ENCODE peak calls at places on chromosome 22, in ten cellular contexts. One of them, this sample, is unnamed. For H3K36me3, the result is how much of the 10 kb centered on the place peaks cover.

GRCh38 chr22:37300551-37301017 is 18.3 kb downstream of the CYTH4 start:
- DNase-seq in mesendoderm: no peak
- DNase-seq in esophagus squamous epithelium: no peak
- DNase-seq in OCI-LY7: no peak
- DNase-seq in breast epithelium: no peak
- DNase-seq in neuronal stem cell: no peak
- DNase-seq in heart right ventricle: no peak
- DNase-seq in BJ: no peak
- DNase-seq in esophagus muscularis mucosa: no peak
- DNase-seq in fibroblast of lung: no peak
- DNase-seq in this sample: no peak

GRCh38 chr22:32473388-32473952 is 1.1 kb upstream of the FBXO7 start:
- DNase-seq in mesendoderm: peak
- DNase-seq in esophagus squamous epithelium: no peak
- DNase-seq in OCI-LY7: peak
- DNase-seq in breast epithelium: no peak
- DNase-seq in neuronal stem cell: peak
- DNase-seq in heart right ventricle: no peak
- DNase-seq in BJ: no peak
- DNase-seq in esophagus muscularis mucosa: peak
- DNase-seq in fibroblast of lung: peak
- DNase-seq in this sample: peak

GRCh38 chr22:43993072-43993760 is 30.9 kb upstream of the PARVB start:
- DNase-seq in mesendoderm: peak
- DNase-seq in esophagus squamous epithelium: no peak
- DNase-seq in OCI-LY7: peak
- DNase-seq in breast epithelium: no peak
- DNase-seq in neuronal stem cell: peak
- DNase-seq in heart right ventricle: peak
- DNase-seq in BJ: no peak
- DNase-seq in esophagus muscularis mucosa: no peak
- DNase-seq in fibroblast of lung: peak
- DNase-seq in this sample: peak

GRCh38 chr22:23070418-23071162 is at the start of gene GNAZ:
- DNase-seq in mesendoderm: peak
- DNase-seq in esophagus squamous epithelium: no peak
- DNase-seq in OCI-LY7: peak
- DNase-seq in breast epithelium: peak
- DNase-seq in neuronal stem cell: peak
- DNase-seq in heart right ventricle: peak
- DNase-seq in BJ: no peak
- DNase-seq in esophagus muscularis mucosa: no peak
- DNase-seq in fibroblast of lung: no peak
- DNase-seq in this sample: no peak

GRCh38 chr22:46801826-46802607 is 39.6 kb downstream of the TBC1D22A start:
- DNase-seq in mesendoderm: no peak
- DNase-seq in esophagus squamous epithelium: no peak
- DNase-seq in OCI-LY7: no peak
- DNase-seq in breast epithelium: no peak
- DNase-seq in neuronal stem cell: no peak
- DNase-seq in heart right ventricle: no peak
- DNase-seq in BJ: no peak
- DNase-seq in esophagus muscularis mucosa: no peak
- DNase-seq in fibroblast of lung: no peak
- DNase-seq in this sample: no peak

GRCh38 chr22:48445113-48445827 is 1382.4 kb downstream of the BRD1 start:
- DNase-seq in mesendoderm: no peak
- DNase-seq in esophagus squamous epithelium: no peak
- DNase-seq in OCI-LY7: peak
- DNase-seq in breast epithelium: no peak
- DNase-seq in neuronal stem cell: no peak
- DNase-seq in heart right ventricle: no peak
- DNase-seq in BJ: no peak
- DNase-seq in esophagus muscularis mucosa: no peak
- DNase-seq in fibroblast of lung: no peak
- DNase-seq in this sample: no peak

GRCh38 chr22:44063462-44064371 is 39.6 kb downstream of the PARVB start:
- DNase-seq in mesendoderm: no peak
- DNase-seq in esophagus squamous epithelium: no peak
- DNase-seq in OCI-LY7: peak
- DNase-seq in breast epithelium: no peak
- DNase-seq in neuronal stem cell: no peak
- DNase-seq in heart right ventricle: no peak
- DNase-seq in BJ: no peak
- DNase-seq in esophagus muscularis mucosa: no peak
- DNase-seq in fibroblast of lung: no peak
- DNase-seq in this sample: no peak

GRCh38 chr22:47125603-47126002 is 363.2 kb downstream of the TBC1D22A start:
- DNase-seq in mesendoderm: peak
- DNase-seq in esophagus squamous epithelium: no peak
- DNase-seq in OCI-LY7: peak
- DNase-seq in breast epithelium: no peak
- DNase-seq in neuronal stem cell: no peak
- DNase-seq in heart right ventricle: no peak
- DNase-seq in BJ: no peak
- DNase-seq in esophagus muscularis mucosa: no peak
- DNase-seq in fibroblast of lung: peak
- DNase-seq in this sample: no peak

GRCh38 chr22:36807627-36808026 is 9.2 kb downstream of the PVALB start:
- DNase-seq in mesendoderm: peak
- DNase-seq in esophagus squamous epithelium: no peak
- DNase-seq in OCI-LY7: no peak
- DNase-seq in breast epithelium: no peak
- DNase-seq in neuronal stem cell: no peak
- DNase-seq in heart right ventricle: no peak
- DNase-seq in BJ: no peak
- DNase-seq in esophagus muscularis mucosa: no peak
- DNase-seq in fibroblast of lung: no peak
- DNase-seq in this sample: no peak

GRCh38 chr22:44448271-44448780 is 49.7 kb downstream of the RTL6 start:
- DNase-seq in mesendoderm: no peak
- DNase-seq in esophagus squamous epithelium: no peak
- DNase-seq in OCI-LY7: no peak
- DNase-seq in breast epithelium: no peak
- DNase-seq in neuronal stem cell: no peak
- DNase-seq in heart right ventricle: peak
- DNase-seq in BJ: peak
- DNase-seq in esophagus muscularis mucosa: no peak
- DNase-seq in fibroblast of lung: peak
- DNase-seq in this sample: no peak

GRCh38 chr22:32542332-32543019 is 67.9 kb downstream of the FBXO7 start:
- DNase-seq in mesendoderm: no peak
- DNase-seq in esophagus squamous epithelium: no peak
- DNase-seq in OCI-LY7: no peak
- DNase-seq in breast epithelium: no peak
- DNase-seq in neuronal stem cell: no peak
- DNase-seq in heart right ventricle: peak
- DNase-seq in BJ: no peak
- DNase-seq in esophagus muscularis mucosa: no peak
- DNase-seq in fibroblast of lung: no peak
- DNase-seq in this sample: no peak

GRCh38 chr22:17140826-17141771 is 18.0 kb downstream of the HDHD5 start:
- DNase-seq in mesendoderm: no peak
- DNase-seq in esophagus squamous epithelium: no peak
- DNase-seq in OCI-LY7: no peak
- DNase-seq in breast epithelium: no peak
- DNase-seq in neuronal stem cell: no peak
- DNase-seq in heart right ventricle: no peak
- DNase-seq in BJ: no peak
- DNase-seq in esophagus muscularis mucosa: no peak
- DNase-seq in fibroblast of lung: no peak
- DNase-seq in this sample: no peak
- H3K36me3 ChIP-seq in mesendoderm: under half
- H3K36me3 ChIP-seq in esophagus squamous epithelium: under half
- H3K36me3 ChIP-seq in OCI-LY7: half or more
- H3K36me3 ChIP-seq in breast epithelium: under half
- H3K36me3 ChIP-seq in neuronal stem cell: under half
- H3K36me3 ChIP-seq in heart right ventricle: under half
- H3K36me3 ChIP-seq in BJ: under half
- H3K36me3 ChIP-seq in esophagus muscularis mucosa: half or more
- H3K36me3 ChIP-seq in fibroblast of lung: under half
- H3K36me3 ChIP-seq in this sample: under half

GRCh38 chr22:28379075-28379806 is 300.4 kb downstream of the TTC28 start:
- DNase-seq in mesendoderm: no peak
- DNase-seq in esophagus squamous epithelium: no peak
- DNase-seq in OCI-LY7: no peak
- DNase-seq in breast epithelium: no peak
- DNase-seq in neuronal stem cell: no peak
- DNase-seq in heart right ventricle: no peak
- DNase-seq in BJ: no peak
- DNase-seq in esophagus muscularis mucosa: no peak
- DNase-seq in fibroblast of lung: peak
- DNase-seq in this sample: no peak
- H3K4me3 ChIP-seq in mesendoderm: no peak
- H3K4me3 ChIP-seq in esophagus squamous epithelium: no peak
- H3K4me3 ChIP-seq in OCI-LY7: no peak
- H3K4me3 ChIP-seq in breast epithelium: no peak
- H3K4me3 ChIP-seq in neuronal stem cell: no peak
- H3K4me3 ChIP-seq in heart right ventricle: no peak
- H3K4me3 ChIP-seq in BJ: no peak
- H3K4me3 ChIP-seq in esophagus muscularis mucosa: no peak
- H3K4me3 ChIP-seq in fibroblast of lung: no peak
- H3K4me3 ChIP-seq in this sample: no peak

GRCh38 chr22:45548991-45549736 is 46.5 kb downstream of the FBLN1 start:
- DNase-seq in mesendoderm: peak
- DNase-seq in esophagus squamous epithelium: no peak
- DNase-seq in OCI-LY7: no peak
- DNase-seq in breast epithelium: no peak
- DNase-seq in neuronal stem cell: no peak
- DNase-seq in heart right ventricle: no peak
- DNase-seq in BJ: peak
- DNase-seq in esophagus muscularis mucosa: peak
- DNase-seq in fibroblast of lung: peak
- DNase-seq in this sample: no peak
- H3K36me3 ChIP-seq in mesendoderm: under half
- H3K36me3 ChIP-seq in esophagus squamous epithelium: under half
- H3K36me3 ChIP-seq in OCI-LY7: under half
- H3K36me3 ChIP-seq in breast epithelium: under half
- H3K36me3 ChIP-seq in neuronal stem cell: under half
- H3K36me3 ChIP-seq in heart right ventricle: under half
- H3K36me3 ChIP-seq in BJ: half or more
- H3K36me3 ChIP-seq in esophagus muscularis mucosa: under half
- H3K36me3 ChIP-seq in fibroblast of lung: under half
- H3K36me3 ChIP-seq in this sample: under half

DNA sequence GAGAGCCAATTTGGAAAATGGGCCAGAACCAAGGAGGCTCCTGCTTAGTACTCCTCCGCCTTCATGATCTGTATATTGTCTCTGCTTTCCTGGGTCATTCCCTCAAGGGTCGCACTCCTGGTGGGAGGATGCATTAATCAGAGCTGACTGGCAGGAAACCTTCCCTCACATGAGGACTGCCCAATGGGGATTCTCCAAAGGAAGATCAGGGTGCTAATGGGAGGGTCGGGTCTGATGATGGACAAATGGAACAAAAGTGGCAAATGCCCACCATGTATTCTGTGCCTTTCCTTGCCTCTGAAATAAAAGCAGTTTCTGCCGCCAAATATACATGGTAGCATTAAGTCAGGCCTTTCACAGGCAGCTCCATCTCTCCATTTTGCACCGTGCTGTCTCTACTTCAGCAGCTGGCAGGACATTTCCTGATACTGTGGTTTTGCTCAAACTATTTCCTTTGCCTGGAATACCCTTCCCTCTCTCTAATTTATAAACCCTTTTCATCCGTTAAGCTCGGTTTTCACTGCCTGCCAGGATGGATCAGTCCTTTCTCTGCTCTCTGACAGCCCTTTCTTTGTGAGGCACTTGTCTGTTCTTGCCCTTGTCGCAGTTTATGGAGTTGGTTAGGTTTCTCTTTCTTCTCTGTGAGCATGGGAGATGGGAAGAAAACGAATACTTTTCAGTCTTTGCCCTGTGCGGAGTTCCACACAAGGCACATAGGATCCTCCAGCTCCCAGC is 13.5 kb downstream of the SREBF2 start:
- DNase-seq in mesendoderm: no peak
- DNase-seq in esophagus squamous epithelium: no peak
- DNase-seq in OCI-LY7: no peak
- DNase-seq in breast epithelium: no peak
- DNase-seq in neuronal stem cell: no peak
- DNase-seq in heart right ventricle: no peak
- DNase-seq in BJ: no peak
- DNase-seq in esophagus muscularis mucosa: no peak
- DNase-seq in fibroblast of lung: no peak
- DNase-seq in this sample: no peak
- H3K4me3 ChIP-seq in mesendoderm: no peak
- H3K4me3 ChIP-seq in esophagus squamous epithelium: no peak
- H3K4me3 ChIP-seq in OCI-LY7: no peak
- H3K4me3 ChIP-seq in breast epithelium: no peak
- H3K4me3 ChIP-seq in neuronal stem cell: no peak
- H3K4me3 ChIP-seq in heart right ventricle: no peak
- H3K4me3 ChIP-seq in BJ: no peak
- H3K4me3 ChIP-seq in esophagus muscularis mucosa: no peak
- H3K4me3 ChIP-seq in fibroblast of lung: no peak
- H3K4me3 ChIP-seq in this sample: no peak

GRCh38 chr22:24076091-24076867 is 65.2 kb downstream of the CABIN1 start:
- DNase-seq in mesendoderm: no peak
- DNase-seq in esophagus squamous epithelium: no peak
- DNase-seq in OCI-LY7: no peak
- DNase-seq in breast epithelium: no peak
- DNase-seq in neuronal stem cell: no peak
- DNase-seq in heart right ventricle: no peak
- DNase-seq in BJ: no peak
- DNase-seq in esophagus muscularis mucosa: no peak
- DNase-seq in fibroblast of lung: no peak
- DNase-seq in this sample: no peak
- H3K36me3 ChIP-seq in mesendoderm: under half
- H3K36me3 ChIP-seq in esophagus squamous epithelium: under half
- H3K36me3 ChIP-seq in OCI-LY7: half or more
- H3K36me3 ChIP-seq in breast epithelium: under half
- H3K36me3 ChIP-seq in neuronal stem cell: under half
- H3K36me3 ChIP-seq in heart right ventricle: under half
- H3K36me3 ChIP-seq in BJ: under half
- H3K36me3 ChIP-seq in esophagus muscularis mucosa: half or more
- H3K36me3 ChIP-seq in fibroblast of lung: under half
- H3K36me3 ChIP-seq in this sample: under half